ENCODE peak calls at places on chromosomes 3 and 15, in five cellular contexts. V, J, A, N and R are unnamed samples.

GRCh38 chr3:72661115-72661457 is 187.2 kb downstream of the SHQ1 start:
- DNase-seq in V (peak; percentile 39), J (no peak), A (peak; percentile 63), N (no peak), R (peak; percentile 83)

GRCh38 chr15:61186905-61187865 is 41.9 kb downstream of the RORA start:
- DNase-seq in V (peak; percentile 32), J (no peak), A (no peak), N (no peak), R (no peak)

GRCh38 chr15:101052031-101052620 is 133.0 kb downstream of the LRRK1 start:
- DNase-seq in V (no peak), J (no peak), A (no peak), N (no peak), R (no peak)

GRCh38 chr3:151276038-151277027 is 2.0 kb downstream of the P2RY14 start:
- DNase-seq in V (no peak), J (no peak), A (no peak), N (no peak), R (no peak)

GRCh38 chr15:93071469-93071891 is 17.5 kb downstream of the RGMA start:
- DNase-seq in V (no peak), J (no peak), A (no peak), N (no peak), R (peak; percentile 20)

GRCh38 chr15:89495638-89496145 is 691 bp downstream of the RHCG start:
- DNase-seq in V (no peak), J (no peak), A (no peak), N (no peak), R (no peak)

GRCh38 chr15:29805043-29805707 is 17.1 kb downstream of the TJP1 start:
- DNase-seq in V (no peak), J (no peak), A (peak; percentile 87), N (no peak), R (peak; percentile 82)

GRCh38 chr15:78065973-78066946 is 11.3 kb downstream of the TBC1D2B start:
- DNase-seq in V (no peak), J (peak; percentile 81), A (no peak), N (peak; percentile 56), R (peak; percentile 57)

GRCh38 chr3:21892104-21892503 is 141.1 kb upstream of the ZNF385D start:
- DNase-seq in V (no peak), J (no peak), A (no peak), N (no peak), R (no peak)
- TF ChIP-seq CTCF in V (no peak), J (no peak), A (no peak), N (no peak), R (no peak)

GRCh38 chr3:32850226-32850625 is 32.4 kb downstream of the TRIM71 start:
- DNase-seq in V (no peak), J (no peak), A (no peak), N (no peak), R (no peak)

GRCh38 chr3:32855350-32855953 is 37.7 kb downstream of the TRIM71 start:
- DNase-seq in V (no peak), J (no peak), A (no peak), N (no peak), R (no peak)

GRCh38 chr3:32850636-32851035 is 32.8 kb downstream of the TRIM71 start:
- DNase-seq in V (no peak), J (no peak), A (no peak), N (no peak), R (no peak)

GRCh38 chr3:32848215-32848614 is 30.4 kb downstream of the TRIM71 start:
- DNase-seq in V (no peak), J (no peak), A (no peak), N (no peak), R (no peak)

DNA sequence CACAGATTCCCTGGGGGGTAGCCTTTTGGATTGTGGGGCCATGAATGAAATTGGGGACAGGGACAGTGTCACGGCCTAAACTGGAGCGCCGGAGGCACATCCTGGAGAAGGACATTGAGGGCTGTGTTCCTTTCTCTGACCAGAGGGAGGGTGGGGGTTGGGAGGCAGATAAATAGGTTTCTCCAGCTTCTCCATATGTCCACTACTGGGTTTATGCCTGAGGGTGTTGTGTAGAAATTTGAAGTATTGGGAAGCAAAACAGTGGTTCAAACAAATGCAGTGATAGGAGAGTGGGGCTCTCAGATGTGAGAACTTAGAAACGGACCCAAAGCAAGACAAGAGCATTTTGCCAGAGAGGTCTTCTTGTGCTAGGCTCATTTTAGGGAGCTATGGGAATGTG is 34.3 kb downstream of the TRIM71 start:
- DNase-seq in V (no peak), J (no peak), A (no peak), N (no peak), R (no peak)
- H3K4me3 ChIP-seq in V (no peak overlapping the region), J (no peak overlapping the region), A (no peak overlapping the region), N (no peak overlapping the region), R (no peak overlapping the region)

GRCh38 chr3:122305818-122306621 is 19.0 kb upstream of the CSTA start:
- DNase-seq in V (no peak), J (no peak), A (no peak), N (no peak), R (no peak)
- TF ChIP-seq CTCF in V (no peak), J (peak; percentile 57), A (no peak), N (peak; percentile 39), R (no peak)

GRCh38 chr15:79282371-79283251 is at the start of gene ANKRD34C:
- DNase-seq in V (no peak), J (no peak), A (no peak), N (peak; percentile 9), R (no peak)

GRCh38 chr15:79283252-79284048 is 928 bp downstream of the ANKRD34C start:
- DNase-seq in V (no peak), J (no peak), A (peak; percentile 21), N (peak; percentile 18), R (peak; percentile 29)
- H3K4me3 ChIP-seq in V (no peak overlapping the region), J (no peak overlapping the region), A (no peak overlapping the region), N (no peak overlapping the region), R (no peak overlapping the region)

DNA sequence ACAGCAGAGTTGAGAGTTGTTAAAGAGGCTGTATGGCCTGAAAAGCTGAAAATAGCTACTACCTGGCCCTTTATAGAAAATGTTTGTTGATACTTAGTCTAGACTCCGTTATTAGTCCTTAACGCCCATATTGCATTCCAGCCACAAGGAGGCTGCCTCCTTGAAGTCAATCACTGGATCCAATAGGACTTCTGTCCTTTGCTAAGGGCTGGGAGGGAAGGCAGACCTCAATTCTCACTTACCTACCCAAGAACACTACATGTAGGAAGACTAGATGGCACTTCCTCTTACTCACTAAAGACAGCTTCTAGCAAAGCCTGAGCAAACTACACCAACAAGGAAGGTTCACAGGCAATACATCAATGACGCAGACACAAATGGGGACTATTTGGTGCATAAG is 139.5 kb upstream of the HACD2 start:
- DNase-seq in V (no peak), J (no peak), A (peak; percentile 52), N (no peak), R (no peak)
- TF ChIP-seq CTCF in V (peak; percentile 31), J (no peak), A (peak; percentile 51), N (no peak), R (peak; percentile 34)

DNA sequence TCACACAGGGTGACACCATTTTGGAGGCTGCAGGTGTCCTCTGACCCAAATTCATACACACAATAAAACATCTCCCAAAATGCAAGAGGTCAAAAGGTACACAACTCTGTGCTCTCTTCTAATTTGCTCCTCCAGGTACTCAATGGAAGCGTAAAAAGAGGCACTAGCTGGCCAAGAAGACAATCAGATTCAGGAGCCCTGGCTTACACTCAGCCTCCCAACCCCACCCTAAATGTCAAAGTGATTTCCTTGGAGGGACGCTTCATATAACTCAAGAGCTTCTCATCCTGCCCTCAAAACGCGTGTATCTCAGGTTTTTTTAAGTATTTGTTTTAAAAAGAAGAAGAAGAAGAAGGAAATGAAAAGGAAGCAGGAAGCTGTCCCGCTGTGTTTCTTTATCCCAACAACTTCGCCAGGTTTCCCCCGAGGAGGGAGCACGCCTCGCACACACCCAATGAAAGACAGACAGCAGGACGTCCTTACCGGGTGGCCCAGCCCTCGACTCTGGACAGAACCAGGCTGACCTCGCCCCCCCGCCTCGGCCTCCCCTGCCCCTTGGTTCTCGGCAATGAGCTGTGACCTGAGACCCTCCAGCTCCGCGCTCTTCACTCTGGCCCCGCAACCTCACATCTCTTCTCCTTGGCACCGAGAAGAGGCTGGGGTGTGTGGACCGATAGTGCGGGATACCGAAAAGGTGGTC is 620.7 kb upstream of the ZNF385D start:
- DNase-seq in V (no peak), J (no peak), A (no peak), N (no peak), R (no peak)
- H3K4me3 ChIP-seq in V (peak overlapping the region; percentile 24), J (no peak overlapping the region), A (no peak overlapping the region), N (no peak overlapping the region), R (peak overlapping the region; percentile 40)